ENCODE peak calls at places on chromosomes 12 and 14, in five cellular contexts. A, L, V, O and W are unnamed samples.

GRCh38 chr14:47332939-47333338 is 342.5 kb downstream of the MDGA2 start:
- DNase-seq in O (no peak), A (no peak), L (no peak), V (no peak), W (no peak)

GRCh38 chr14:69137456-69138188 is 15.3 kb downstream of the DCAF5 start:
- DNase-seq in L (no peak), V (no peak), O (no peak), A (no peak), W (no peak)

GRCh38 chr12:68267892-68268396 is 14.5 kb upstream of the IL22 start:
- DNase-seq in A (no peak), L (no peak), V (no peak), O (no peak), W (peak; percentile 58)

GRCh38 chr14:53304726-53305381 is 151.7 kb upstream of the DDHD1 start:
- DNase-seq in V (no peak), A (no peak), L (no peak), O (no peak), W (no peak)

GRCh38 chr12:102069707-102070106 is 7.9 kb upstream of the WASHC3 start:
- DNase-seq in A (no peak), L (no peak), O (no peak), V (no peak), W (no peak)

GRCh38 chr12:53992377-53992776 is 7.4 kb downstream of the HOXC10 start:
- DNase-seq in V (no peak), L (no peak), A (no peak), O (no peak), W (no peak)

GRCh38 chr14:25108959-25109358 is 59.0 kb upstream of the STXBP6 start:
- DNase-seq in V (no peak), L (no peak), A (peak; percentile 32), O (no peak), W (no peak)

GRCh38 chr12:21656931-21657335 is 709 bp downstream of the LDHB start:
- DNase-seq in O (peak; percentile 53), V (peak; percentile 18), L (peak; percentile 6), A (no peak), W (peak; percentile 58)

GRCh38 chr12:122063691-122064033 is 14.9 kb upstream of the MLXIP start:
- DNase-seq in V (peak; percentile 40), O (no peak), L (peak; percentile 12), A (no peak), W (no peak)

GRCh38 chr12:70176290-70176689 is 66.9 kb upstream of the CNOT2 start:
- DNase-seq in A (no peak), V (no peak), O (no peak), L (no peak), W (no peak)

GRCh38 chr14:105173901-105174894 is 5.6 kb upstream of the JAG2 start:
- DNase-seq in O (no peak), A (no peak), V (no peak), L (no peak), W (no peak)

GRCh38 chr14:68268719-68269118 is 449.1 kb downstream of the RAD51B start:
- DNase-seq in O (no peak), A (no peak), L (no peak), V (no peak), W (no peak)

GRCh38 chr12:42237052-42237852 is 796 bp downstream of the YAF2 start:
- DNase-seq in V (peak; percentile 77), A (peak; percentile 67), O (peak; percentile 89), L (peak; percentile 41), W (peak; percentile 82)

GRCh38 chr12:76921891-76922664 is 43.3 kb upstream of the CSRP2 start:
- DNase-seq in L (no peak), O (no peak), V (no peak), A (no peak), W (no peak)

GRCh38 chr12:26318661-26319068 is 123.3 kb downstream of the SSPN start:
- DNase-seq in A (peak; percentile 73), L (no peak), O (no peak), V (peak; percentile 51), W (no peak)

GRCh38 chr12:12979731-12980259 is 20.3 kb downstream of the HEBP1 start:
- DNase-seq in A (no peak), O (peak; percentile 69), L (no peak), V (no peak), W (no peak)

GRCh38 chr12:120394483-120395367 is 25.8 kb upstream of the MSI1 start:
- DNase-seq in O (peak; percentile 94), V (no peak), L (no peak), A (no peak), W (no peak)

GRCh38 chr14:96987771-96988170 is 190.6 kb downstream of the VRK1 start:
- DNase-seq in L (no peak), A (no peak), O (no peak), V (no peak), W (no peak)

GRCh38 chr14:22448035-22448904 is 140.8 kb downstream of the DAD1 start:
- DNase-seq in V (no peak), A (no peak), O (no peak), L (no peak), W (peak; percentile 93)

DNA sequence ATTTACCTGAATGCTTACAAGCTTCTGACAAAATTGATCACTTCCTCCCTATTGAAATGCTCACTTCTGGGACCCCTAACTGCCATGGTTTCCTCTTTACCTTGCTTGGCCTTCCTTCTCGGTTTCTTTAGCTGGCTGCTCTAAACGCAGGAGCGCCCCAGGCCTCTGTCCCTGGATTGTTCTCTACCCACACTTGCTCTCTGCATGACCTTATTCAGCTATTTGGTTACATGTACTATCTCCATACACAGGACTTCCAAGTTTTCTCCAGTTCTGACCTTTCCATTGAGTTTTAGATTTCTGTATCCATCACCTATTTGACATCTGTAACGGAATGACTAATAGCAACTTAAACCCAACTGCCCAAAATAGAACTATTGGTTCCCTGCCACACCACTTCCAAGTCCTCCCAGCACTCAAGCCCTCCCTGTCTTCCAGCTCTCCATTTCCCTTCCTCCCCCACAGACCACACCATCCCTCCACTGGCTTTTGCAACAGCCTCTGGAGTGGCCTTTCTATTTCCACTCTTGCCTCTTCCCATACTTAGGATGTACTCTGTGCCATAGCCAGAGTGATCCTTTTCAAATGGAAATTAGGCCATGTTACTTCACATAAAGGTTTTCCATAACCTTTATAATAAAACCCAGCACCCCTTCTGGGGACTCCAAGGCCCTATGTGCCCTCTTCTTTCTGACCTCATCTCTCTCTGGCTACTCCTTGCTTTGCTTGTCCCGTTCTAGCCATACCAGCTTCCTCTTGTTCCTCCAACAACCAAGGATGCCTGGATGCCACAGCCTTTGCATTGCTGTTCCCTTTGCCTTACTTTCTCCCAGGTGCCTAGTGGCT is 202.2 kb downstream of the AEBP2 start:
- DNase-seq in L (no peak), O (no peak), V (no peak), A (no peak), W (no peak)
- TF ChIP-seq REST in L (no peak), O (no peak), V (no peak), A (no peak), W (no peak)

DNA sequence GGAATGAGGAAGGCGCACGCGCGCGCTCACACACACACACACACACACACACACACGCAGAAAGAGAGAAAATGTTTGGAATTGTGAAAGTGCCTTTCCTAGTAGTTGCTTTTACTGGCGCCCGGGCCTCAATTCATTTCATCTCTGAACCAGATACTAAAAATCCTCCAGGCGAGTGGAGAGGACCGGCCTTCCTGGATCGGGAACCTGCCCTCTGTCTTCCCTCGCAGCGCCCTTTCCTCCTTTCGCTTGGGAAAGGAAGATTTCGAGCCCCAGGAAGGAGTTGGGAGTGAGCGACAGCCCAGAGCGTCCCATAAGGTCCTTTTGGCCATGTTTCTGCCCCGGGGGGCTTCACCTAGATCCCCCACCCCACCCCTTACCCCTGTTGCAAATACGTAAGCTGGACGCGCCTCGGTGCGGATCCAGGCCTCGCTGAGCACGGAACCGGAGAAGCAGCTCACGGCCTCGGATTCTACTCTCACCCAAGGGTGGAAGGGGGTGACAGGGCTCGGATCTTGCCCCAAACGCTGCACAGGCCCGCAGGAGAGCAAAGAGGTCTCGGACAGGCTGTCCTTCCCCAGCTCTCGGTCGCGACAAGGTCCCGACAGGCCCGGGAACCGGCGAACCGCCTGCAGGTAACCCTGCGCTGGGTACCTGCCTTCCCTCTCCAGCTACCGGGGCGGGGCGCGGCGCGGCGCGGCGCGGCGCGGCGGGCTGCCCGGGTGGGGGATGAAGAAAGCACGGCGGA is 8.0 kb upstream of the TBX3 start:
- DNase-seq in V (no peak), O (peak; percentile 51), A (no peak), L (no peak), W (no peak)
- H3K27me3 ChIP-seq in V (peaks cover 27% of the 10 kb centered on the region), O (peaks cover 100% of the 10 kb centered on the region), A (no peaks in the 10 kb centered on the region), L (peaks cover 38% of the 10 kb centered on the region), W (peaks cover 67% of the 10 kb centered on the region)

GRCh38 chr12:11553871-11554533 is 95.5 kb upstream of the ETV6 start:
- DNase-seq in V (peak; percentile 48), O (peak; percentile 88), L (peak; percentile 56), A (peak; percentile 34), W (peak; percentile 66)
- TF ChIP-seq POLR2AphosphoS5 in V (no peak), O (no peak), L (no peak), A (no peak), W (no peak)

GRCh38 chr14:100150932-100151587 is 8.4 kb downstream of the DEGS2 start:
- DNase-seq in L (no peak), O (no peak), V (no peak), A (no peak), W (no peak)

GRCh38 chr14:100152091-100152490 is 7.4 kb downstream of the DEGS2 start:
- DNase-seq in V (no peak), O (no peak), L (no peak), A (no peak), W (no peak)

GRCh38 chr14:100148837-100149731 is 10.4 kb downstream of the DEGS2 start:
- DNase-seq in V (no peak), L (no peak), O (no peak), A (no peak), W (no peak)

GRCh38 chr14:100147691-100148464 is 11.6 kb downstream of the DEGS2 start:
- DNase-seq in V (no peak), O (no peak), A (no peak), L (no peak), W (no peak)

GRCh38 chr14:100149789-100150611 is 9.4 kb downstream of the DEGS2 start:
- DNase-seq in L (no peak), A (no peak), O (no peak), V (no peak), W (no peak)
- TF ChIP-seq REST in L (no peak), A (no peak), O (no peak), V (no peak), W (no peak)